ENCODE peak calls at places on chromosomes 11 and 22, in five cellular contexts. Y is neuronal stem cell, A is H9, K is H1, X is mesenchymal stem cell. E is an unnamed sample.

GRCh38 chr22:40405178-40406062 is 35.0 kb downstream of the SGSM3 start:
- DNase-seq in K (no peak), X (no peak), A (no peak), Y (no peak), E (no peak)

GRCh38 chr11:44484211-44484610 is 81.3 kb upstream of the CD82 start:
- DNase-seq in K (no peak), A (peak; percentile 52), X (peak; percentile 6), Y (no peak), E (no peak)

GRCh38 chr11:4569075-4569474 is 12.5 kb upstream of the OR52I2 start:
- DNase-seq in Y (no peak), A (no peak), K (no peak), X (no peak), E (no peak)

GRCh38 chr11:29435421-29435820 is 581.4 kb downstream of the KCNA4 start:
- DNase-seq in A (no peak), K (no peak), X (no peak), Y (no peak), E (no peak)

GRCh38 chr11:73760066-73760679 is 701 bp downstream of the RAB6A start:
- DNase-seq in K (peak; percentile 73), A (peak; percentile 35), X (peak; percentile 73), Y (no peak), E (no peak)

GRCh38 chr11:120682866-120683265 is 171.3 kb downstream of the GRIK4 start:
- DNase-seq in X (no peak), A (no peak), Y (no peak), K (no peak), E (no peak)

GRCh38 chr22:38030311-38031133 is 26.7 kb upstream of the PICK1 start:
- DNase-seq in Y (no peak), X (no peak), K (no peak), A (peak; percentile 43), E (no peak)

GRCh38 chr11:98358551-98358950 is 662.2 kb upstream of the CNTN5 start:
- DNase-seq in K (no peak), Y (no peak), A (no peak), X (no peak), E (no peak)

GRCh38 chr11:69005631-69006368 is 7.2 kb downstream of the MRGPRF start:
- DNase-seq in A (no peak), Y (no peak), X (no peak), K (no peak), E (no peak)

GRCh38 chr11:74557526-74557925 is 34.9 kb upstream of the POLD3 start:
- DNase-seq in Y (no peak), A (no peak), X (no peak), K (no peak), E (peak; percentile 88)

GRCh38 chr22:38872831-38873248 is 824 bp upstream of the CBX6 start:
- DNase-seq in A (peak; percentile 69), K (peak; percentile 79), X (peak; percentile 61), Y (no peak), E (peak; percentile 17)

GRCh38 chr11:104254347-104254746 is 90.4 kb upstream of the PDGFD start:
- DNase-seq in X (peak; percentile 41), A (peak; percentile 85), Y (peak; percentile 71), K (peak; percentile 87), E (peak; percentile 21)

GRCh38 chr11:70159612-70160570 is 43.2 kb upstream of the FADD start:
- DNase-seq in K (no peak), X (no peak), A (no peak), Y (no peak), E (no peak)

GRCh38 chr22:33274214-33274828 is 216.1 kb upstream of the SYN3 start:
- DNase-seq in X (no peak), Y (no peak), K (peak; percentile 83), A (peak; percentile 71), E (peak; percentile 7)

GRCh38 chr11:96426356-96427103 is 36.7 kb downstream of the JRKL start:
- DNase-seq in X (peak; percentile 54), Y (peak; percentile 44), K (no peak), A (no peak), E (no peak)

GRCh38 chr22:22239311-22239939 is 5.2 kb upstream of the VPREB1 start:
- DNase-seq in Y (no peak), X (no peak), K (no peak), A (no peak), E (no peak)

GRCh38 chr22:26669060-26669481 is 11.7 kb downstream of the MIAT start:
- DNase-seq in Y (no peak), A (peak; percentile 76), K (peak; percentile 79), X (peak; percentile 84), E (peak; percentile 3)

GRCh38 chr11:95922099-95922498 is 1.8 kb downstream of the MTMR2 start:
- DNase-seq in A (no peak), K (no peak), Y (no peak), X (peak; percentile 32), E (no peak)

GRCh38 chr11:9639985-9640384 is 23.9 kb upstream of the SWAP70 start:
- DNase-seq in K (no peak), X (no peak), A (no peak), Y (no peak), E (peak; percentile 84)

GRCh38 chr11:47376543-47377371 is 1.6 kb downstream of the SPI1 start:
- DNase-seq in K (no peak), X (no peak), Y (no peak), A (no peak), E (no peak)

GRCh38 chr22:30221121-30221992 is 25.2 kb downstream of the LIF start:
- DNase-seq in K (no peak), Y (no peak), X (no peak), A (no peak), E (no peak)

GRCh38 chr11:64723907-64724862 is 1.2 kb upstream of the NRXN2 start:
- DNase-seq in X (no peak), K (no peak), Y (no peak), A (no peak), E (no peak)

GRCh38 chr11:134022748-134023147 is 46.1 kb upstream of the JAM3 start:
- DNase-seq in A (no peak), K (no peak), X (no peak), Y (no peak), E (no peak)

GRCh38 chr11:86632499-86633269 is 39.7 kb downstream of the ME3 start:
- DNase-seq in K (no peak), X (peak; percentile 99), A (peak; percentile 77), Y (peak; percentile 12), E (peak; percentile 53)

GRCh38 chr11:71999813-72000590 is 1.3 kb downstream of the IL18BP start:
- DNase-seq in A (no peak), Y (no peak), K (no peak), X (no peak), E (peak; percentile 77)

GRCh38 chr11:60155928-60156327 is 27.0 kb downstream of the MS4A6A start:
- DNase-seq in A (no peak), Y (no peak), X (no peak), K (no peak), E (no peak)
- H2BK12ac ChIP-seq in A (no peak overlapping the region), Y (no peak overlapping the region), X (no peak overlapping the region), K (no peak overlapping the region), E (no peak overlapping the region)

DNA sequence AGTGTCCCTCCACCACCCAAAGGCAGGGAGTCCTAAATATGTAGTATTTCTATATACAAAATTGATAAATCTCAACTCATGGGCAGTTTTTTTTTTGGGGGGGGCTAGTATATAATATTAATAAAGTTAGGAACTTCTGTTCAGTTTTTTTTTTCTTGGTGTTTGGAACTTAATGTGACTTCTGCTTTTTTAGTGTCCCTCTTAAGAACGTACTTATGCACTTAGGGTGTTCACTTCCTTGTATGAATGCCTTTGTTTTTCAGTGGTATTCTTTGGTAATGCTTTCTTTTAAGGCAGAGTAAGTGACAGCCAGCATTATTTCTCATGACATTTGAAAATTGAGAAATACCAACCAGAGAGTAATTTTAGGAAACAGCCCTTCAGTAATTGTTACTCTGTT is 2.3 kb downstream of the GRK3 start:
- DNase-seq in A (no peak), X (no peak), Y (no peak), K (no peak), E (peak; percentile 43)
- H3K4me1 ChIP-seq in A (no peaks in the 10 kb centered on the region), X (peaks cover 13% of the 10 kb centered on the region), Y (peaks cover 24% of the 10 kb centered on the region), K (peaks cover 9% of the 10 kb centered on the region), E (no peaks in the 10 kb centered on the region)

GRCh38 chr11:15938362-15938725 is 418.0 kb downstream of the SOX6 start:
- DNase-seq in Y (no peak), X (no peak), A (no peak), K (peak; percentile 40), E (no peak)
- H2BK5ac ChIP-seq in Y (peak overlapping the region; percentile 79), X (no peak overlapping the region), A (no peak overlapping the region), K (no peak overlapping the region), E (no peak overlapping the region)

DNA sequence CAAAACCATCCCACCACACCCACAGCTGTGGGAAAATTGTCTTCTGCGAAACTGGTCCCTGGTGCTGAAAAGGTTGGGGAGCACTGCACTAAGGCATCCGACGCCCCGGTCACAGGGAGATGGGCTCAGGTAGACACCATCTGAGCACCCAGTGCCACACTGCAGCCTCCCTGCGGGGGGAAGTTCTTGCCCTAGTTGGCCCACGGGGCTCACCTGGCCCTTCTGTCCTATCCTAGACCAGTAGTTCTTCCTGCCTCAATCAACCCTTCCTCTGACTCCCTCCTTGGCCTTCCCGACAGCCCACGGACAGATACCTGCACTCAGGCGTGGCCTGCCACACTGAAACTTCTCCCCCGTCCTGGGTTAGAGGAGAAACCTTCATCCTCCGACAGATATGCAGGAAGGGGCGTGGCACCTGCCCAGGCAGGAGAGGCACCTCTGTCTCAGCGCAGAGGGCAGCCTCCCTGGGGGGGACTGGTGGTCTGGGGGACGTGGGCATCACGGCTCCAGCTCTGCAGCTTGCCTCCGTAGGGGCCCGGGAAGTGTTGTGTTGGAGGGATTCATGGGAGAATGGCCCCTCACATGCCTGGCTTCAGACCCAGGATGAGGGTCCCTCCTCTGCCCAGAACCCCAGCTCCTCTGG is 4.5 kb downstream of the ANO9 start:
- DNase-seq in Y (no peak), A (no peak), K (no peak), X (no peak), E (no peak)
- H2BK12ac ChIP-seq in Y (no peak overlapping the region), A (no peak overlapping the region), K (no peak overlapping the region), X (no peak overlapping the region), E (no peak overlapping the region)

GRCh38 chr11:125163431-125164011 is 1.0 kb upstream of the PKNOX2 start:
- DNase-seq in K (peak; percentile 74), Y (peak; percentile 77), A (peak; percentile 74), X (peak; percentile 15), E (no peak)

GRCh38 chr11:125165111-125165663 is 636 bp downstream of the PKNOX2 start:
- DNase-seq in Y (peak; percentile 29), K (peak; percentile 73), X (peak; percentile 66), A (no peak), E (peak; percentile 10)

GRCh38 chr11:125164091-125164421 is 495 bp upstream of the PKNOX2 start:
- DNase-seq in Y (no peak), X (no peak), K (no peak), A (no peak), E (no peak)

GRCh38 chr11:125165664-125166346 is 1.3 kb downstream of the PKNOX2 start:
- DNase-seq in A (no peak), K (no peak), X (peak; percentile 65), Y (no peak), E (no peak)

GRCh38 chr11:125164422-125165110 is at the start of gene PKNOX2:
- DNase-seq in A (peak; percentile 91), X (peak; percentile 79), Y (peak; percentile 88), K (peak; percentile 93), E (peak; percentile 48)
- H3K4me1 ChIP-seq in A (peaks cover 8% of the 10 kb centered on the region), X (peaks cover 17% of the 10 kb centered on the region), Y (peaks cover 36% of the 10 kb centered on the region), K (peaks cover 32% of the 10 kb centered on the region), E (peaks cover 19% of the 10 kb centered on the region)

E was measured in trophoblast cell.